ENCODE peak calls at places on chromosomes 13 and 19, in ten cellular contexts. X is HFFc6; T is naive thymus-derived CD4-positive, alpha-beta T cell; R is fibroblast of villous mesenchyme; P is stimulated activated CD4-positive, alpha-beta T cell treated with anti-CD3 and anti-CD28 coated beads, Interleukin-1b, Interleukin-23, amount 100 ng/mL, for 24 hours; V is esophagus muscularis mucosa; O is GM23338; G is AG04450; J is T1000; Q is glomerular endothelial cell. Z is an unnamed sample.

GRCh38 chr13:108981407-108981806 is 352.0 kb downstream of the MYO16 start:
- DNase-seq in X (no peak), T (no peak), R (no peak), P (no peak), V (no peak), O (no peak), G (no peak), J (no peak), Q (no peak), Z (no peak)

GRCh38 chr13:104143760-104144406 is 1077.7 kb upstream of the SLC10A2 start:
- DNase-seq in X (no peak), T (no peak), R (no peak), P (no peak), V (no peak), O (peak), G (no peak), J (no peak), Q (no peak), Z (peak)

GRCh38 chr13:93169980-93170379 is 56.6 kb upstream of the GPC6 start:
- DNase-seq in X (peak), T (no peak), R (peak), P (no peak), V (no peak), O (no peak), G (peak), J (peak), Q (no peak), Z (peak)

GRCh38 chr13:111956261-111957151 is 110.4 kb upstream of the SOX1 start:
- DNase-seq in X (no peak), T (no peak), R (no peak), P (no peak), V (no peak), O (no peak), G (no peak), J (no peak), Q (no peak), Z (no peak)

GRCh38 chr19:45445139-45445538 is 21.4 kb upstream of the ERCC1 start:
- DNase-seq in X (no peak), T (no peak), R (no peak), P (no peak), V (no peak), O (no peak), G (no peak), J (no peak), Q (no peak), Z (no peak)

GRCh38 chr19:7533925-7534480 is 1.5 kb upstream of the PNPLA6 start:
- DNase-seq in X (peak), T (peak), R (peak), P (peak), V (peak), O (peak), G (peak), J (peak), Q (peak), Z (peak)

GRCh38 chr19:46717034-46717715 is at the start of gene PRKD2:
- DNase-seq in X (peak), T (peak), R (peak), P (peak), V (peak), O (peak), G (peak), J (peak), Q (no peak), Z (peak)

GRCh38 chr19:44800461-44800860 is 8.4 kb upstream of the BCAM start:
- DNase-seq in X (peak), T (peak), R (peak), P (peak), V (peak), O (peak), G (peak), J (peak), Q (no peak), Z (peak)

GRCh38 chr19:49888478-49888901 is 8.2 kb downstream of the IL4I1 start:
- DNase-seq in X (no peak), T (no peak), R (no peak), P (no peak), V (no peak), O (no peak), G (no peak), J (no peak), Q (no peak), Z (no peak)

GRCh38 chr19:29217591-29217990 is 4.6 kb upstream of the UQCRFS1 start:
- DNase-seq in X (no peak), T (no peak), R (no peak), P (no peak), V (peak), O (no peak), G (no peak), J (no peak), Q (no peak), Z (no peak)

GRCh38 chr19:55870736-55871135 is 34.4 kb downstream of the NLRP4 start:
- DNase-seq in X (no peak), T (no peak), R (no peak), P (no peak), V (peak), O (no peak), G (no peak), J (no peak), Q (no peak), Z (no peak)

GRCh38 chr19:57934820-57935665 is at the start of gene ZNF418:
- DNase-seq in X (peak), T (peak), R (peak), P (no peak), V (no peak), O (peak), G (peak), J (peak), Q (peak), Z (peak)

GRCh38 chr19:6272913-6273600 is 6.7 kb downstream of the MLLT1 start:
- DNase-seq in X (no peak), T (no peak), R (no peak), P (no peak), V (no peak), O (no peak), G (no peak), J (no peak), Q (no peak), Z (no peak)

GRCh38 chr19:19475845-19476828 is 39.2 kb downstream of the TSSK6 start:
- DNase-seq in X (peak), T (no peak), R (peak), P (no peak), V (no peak), O (peak), G (no peak), J (no peak), Q (no peak), Z (no peak)

GRCh38 chr19:38079926-38080380 is 144.1 kb downstream of the DPF1 start:
- DNase-seq in X (peak), T (no peak), R (peak), P (no peak), V (peak), O (peak), G (peak), J (peak), Q (peak), Z (peak)

GRCh38 chr13:111657013-111657412 is 336.6 kb downstream of the TEX29 start:
- DNase-seq in X (no peak), T (no peak), R (no peak), P (no peak), V (no peak), O (no peak), G (no peak), J (no peak), Q (no peak), Z (no peak)

GRCh38 chr13:73074101-73074500 is 15.3 kb downstream of the KLF5 start:
- DNase-seq in X (no peak), T (no peak), R (no peak), P (no peak), V (no peak), O (no peak), G (no peak), J (no peak), Q (no peak), Z (no peak)

GRCh38 chr13:40190656-40191100 is 475.8 kb downstream of the FOXO1 start:
- DNase-seq in X (peak), T (no peak), R (peak), P (no peak), V (no peak), O (no peak), G (no peak), J (no peak), Q (peak), Z (peak)

GRCh38 chr13:53301449-53301848 is 272.8 kb downstream of the OLFM4 start:
- DNase-seq in X (no peak), T (no peak), R (no peak), P (no peak), V (no peak), O (no peak), G (no peak), J (no peak), Q (no peak), Z (no peak)

Z was measured in fibroblast of lung.